ENCODE peak calls at places on chromosome 18, in eight cellular contexts. One of them, this sample, is unnamed.

GRCh38 chr18:70621710-70622109 is 332.9 kb downstream of the SOCS6 start:
- DNase-seq in A549: no peak
- DNase-seq in tibial nerve: no peak
- DNase-seq in sigmoid colon: no peak
- DNase-seq in IMR-90: no peak
- DNase-seq in ovary: no peak
- DNase-seq in transverse colon: no peak
- DNase-seq in thyroid gland: no peak
- DNase-seq in this sample: no peak

GRCh38 chr18:65753520-65753919 is 2.7 kb downstream of the CDH7 start:
- DNase-seq in ovary: no peak
- DNase-seq in tibial nerve: no peak
- DNase-seq in thyroid gland: no peak
- DNase-seq in sigmoid colon: no peak
- DNase-seq in A549: no peak
- DNase-seq in IMR-90: no peak
- DNase-seq in transverse colon: no peak
- DNase-seq in this sample: peak

GRCh38 chr18:57299931-57300330 is 52.4 kb upstream of the ST8SIA3 start:
- DNase-seq in tibial nerve: no peak
- DNase-seq in ovary: no peak
- DNase-seq in thyroid gland: no peak
- DNase-seq in IMR-90: no peak
- DNase-seq in sigmoid colon: no peak
- DNase-seq in transverse colon: no peak
- DNase-seq in A549: no peak
- DNase-seq in this sample: no peak

GRCh38 chr18:56743115-56743514 is 92.0 kb downstream of the WDR7 start:
- DNase-seq in tibial nerve: no peak
- DNase-seq in IMR-90: no peak
- DNase-seq in thyroid gland: no peak
- DNase-seq in A549: no peak
- DNase-seq in ovary: no peak
- DNase-seq in transverse colon: no peak
- DNase-seq in sigmoid colon: no peak
- DNase-seq in this sample: no peak

GRCh38 chr18:57276720-57277284 is 75.6 kb upstream of the ST8SIA3 start:
- DNase-seq in tibial nerve: no peak
- DNase-seq in sigmoid colon: no peak
- DNase-seq in A549: no peak
- DNase-seq in transverse colon: no peak
- DNase-seq in thyroid gland: no peak
- DNase-seq in IMR-90: no peak
- DNase-seq in ovary: no peak
- DNase-seq in this sample: no peak

GRCh38 chr18:7393080-7393479 is 162.2 kb downstream of the LRRC30 start:
- DNase-seq in sigmoid colon: no peak
- DNase-seq in ovary: no peak
- DNase-seq in tibial nerve: no peak
- DNase-seq in transverse colon: no peak
- DNase-seq in A549: no peak
- DNase-seq in thyroid gland: no peak
- DNase-seq in IMR-90: no peak
- DNase-seq in this sample: no peak

GRCh38 chr18:50558948-50559749 is 738 bp upstream of the MAPK4 start:
- DNase-seq in sigmoid colon: no peak
- DNase-seq in thyroid gland: peak
- DNase-seq in A549: no peak
- DNase-seq in ovary: no peak
- DNase-seq in transverse colon: no peak
- DNase-seq in IMR-90: no peak
- DNase-seq in tibial nerve: no peak
- DNase-seq in this sample: peak

GRCh38 chr18:22604986-22605421 is 187.3 kb upstream of the CTAGE1 start:
- DNase-seq in sigmoid colon: no peak
- DNase-seq in A549: no peak
- DNase-seq in IMR-90: no peak
- DNase-seq in ovary: no peak
- DNase-seq in thyroid gland: no peak
- DNase-seq in tibial nerve: no peak
- DNase-seq in transverse colon: no peak
- DNase-seq in this sample: no peak

GRCh38 chr18:79248495-79249078 is 147.1 kb upstream of the NFATC1 start:
- DNase-seq in transverse colon: no peak
- DNase-seq in thyroid gland: no peak
- DNase-seq in sigmoid colon: no peak
- DNase-seq in A549: no peak
- DNase-seq in tibial nerve: no peak
- DNase-seq in IMR-90: peak
- DNase-seq in ovary: no peak
- DNase-seq in this sample: no peak

GRCh38 chr18:45014047-45014501 is 333.4 kb downstream of the SETBP1 start:
- DNase-seq in ovary: no peak
- DNase-seq in IMR-90: peak
- DNase-seq in tibial nerve: no peak
- DNase-seq in thyroid gland: no peak
- DNase-seq in transverse colon: no peak
- DNase-seq in A549: peak
- DNase-seq in sigmoid colon: no peak
- DNase-seq in this sample: no peak

GRCh38 chr18:79580481-79581171 is 99.0 kb upstream of the CTDP1 start:
- DNase-seq in transverse colon: peak
- DNase-seq in sigmoid colon: peak
- DNase-seq in tibial nerve: peak
- DNase-seq in thyroid gland: no peak
- DNase-seq in IMR-90: no peak
- DNase-seq in A549: no peak
- DNase-seq in ovary: no peak
- DNase-seq in this sample: no peak

DNA sequence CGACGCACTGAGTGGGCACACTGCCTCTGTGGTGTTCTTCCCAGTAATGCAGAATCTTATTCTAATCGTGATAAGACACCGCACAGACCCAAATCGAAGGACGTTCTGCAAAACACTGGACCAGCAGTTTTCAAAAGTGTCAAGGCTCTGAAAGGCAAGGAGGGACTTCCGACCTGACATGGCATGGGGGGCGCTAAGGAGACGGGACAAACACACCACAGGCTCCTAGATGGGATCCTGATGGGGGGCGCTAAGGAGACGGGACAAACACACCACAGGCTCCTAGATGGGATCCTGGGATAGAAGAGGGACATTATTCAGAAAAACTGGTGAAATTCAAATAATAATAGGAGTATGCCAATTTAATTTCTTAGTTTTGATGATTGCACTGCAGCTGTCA is 191.4 kb downstream of the LDLRAD4 start:
- DNase-seq in tibial nerve: no peak
- DNase-seq in ovary: no peak
- DNase-seq in thyroid gland: no peak
- DNase-seq in sigmoid colon: no peak
- DNase-seq in IMR-90: no peak
- DNase-seq in transverse colon: no peak
- DNase-seq in A549: no peak
- DNase-seq in this sample: no peak
- H3K27ac ChIP-seq in tibial nerve: no peak
- H3K27ac ChIP-seq in ovary: no peak
- H3K27ac ChIP-seq in thyroid gland: no peak
- H3K27ac ChIP-seq in sigmoid colon: no peak
- H3K27ac ChIP-seq in IMR-90: no peak
- H3K27ac ChIP-seq in transverse colon: no peak
- H3K27ac ChIP-seq in A549: no peak
- H3K27ac ChIP-seq in this sample: no peak

GRCh38 chr18:59323931-59324622 is 5.6 kb upstream of the CPLX4 start:
- DNase-seq in sigmoid colon: no peak
- DNase-seq in thyroid gland: no peak
- DNase-seq in transverse colon: no peak
- DNase-seq in A549: no peak
- DNase-seq in IMR-90: peak
- DNase-seq in ovary: no peak
- DNase-seq in tibial nerve: no peak
- DNase-seq in this sample: no peak

GRCh38 chr18:59328683-59329082 is 10.2 kb upstream of the CPLX4 start:
- DNase-seq in ovary: no peak
- DNase-seq in tibial nerve: no peak
- DNase-seq in IMR-90: no peak
- DNase-seq in transverse colon: no peak
- DNase-seq in thyroid gland: no peak
- DNase-seq in sigmoid colon: no peak
- DNase-seq in A549: no peak
- DNase-seq in this sample: no peak

GRCh38 chr18:59324623-59324971 is 6.1 kb upstream of the CPLX4 start:
- DNase-seq in IMR-90: no peak
- DNase-seq in A549: no peak
- DNase-seq in thyroid gland: no peak
- DNase-seq in transverse colon: no peak
- DNase-seq in tibial nerve: no peak
- DNase-seq in sigmoid colon: no peak
- DNase-seq in ovary: no peak
- DNase-seq in this sample: no peak

DNA sequence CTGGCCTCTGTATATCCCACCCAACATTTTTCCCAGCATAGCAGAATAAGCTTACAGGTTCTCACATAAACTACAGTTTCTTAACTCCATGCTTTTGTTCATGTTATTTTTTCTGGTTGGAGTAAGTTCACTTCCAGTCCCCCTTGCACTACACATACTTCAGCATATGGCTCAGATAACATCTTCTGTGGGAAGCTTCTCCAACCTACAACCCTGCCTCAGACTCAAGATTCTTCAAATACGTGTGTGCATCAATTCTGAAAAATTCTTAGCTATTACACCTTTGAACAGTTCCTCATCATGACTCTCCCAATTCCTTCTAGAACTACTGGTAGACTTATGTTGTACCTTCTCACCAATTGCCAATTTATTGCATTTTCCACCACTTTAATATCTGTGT is 7.5 kb upstream of the CPLX4 start:
- DNase-seq in transverse colon: no peak
- DNase-seq in ovary: no peak
- DNase-seq in tibial nerve: no peak
- DNase-seq in A549: no peak
- DNase-seq in IMR-90: no peak
- DNase-seq in thyroid gland: no peak
- DNase-seq in sigmoid colon: no peak
- DNase-seq in this sample: no peak
- TF ChIP-seq POLR2A in transverse colon: no peak
- TF ChIP-seq POLR2A in ovary: no peak
- TF ChIP-seq POLR2A in tibial nerve: no peak
- TF ChIP-seq POLR2A in A549: no peak
- TF ChIP-seq POLR2A in IMR-90: no peak
- TF ChIP-seq POLR2A in thyroid gland: no peak
- TF ChIP-seq POLR2A in sigmoid colon: no peak
- TF ChIP-seq POLR2A in this sample: no peak

DNA sequence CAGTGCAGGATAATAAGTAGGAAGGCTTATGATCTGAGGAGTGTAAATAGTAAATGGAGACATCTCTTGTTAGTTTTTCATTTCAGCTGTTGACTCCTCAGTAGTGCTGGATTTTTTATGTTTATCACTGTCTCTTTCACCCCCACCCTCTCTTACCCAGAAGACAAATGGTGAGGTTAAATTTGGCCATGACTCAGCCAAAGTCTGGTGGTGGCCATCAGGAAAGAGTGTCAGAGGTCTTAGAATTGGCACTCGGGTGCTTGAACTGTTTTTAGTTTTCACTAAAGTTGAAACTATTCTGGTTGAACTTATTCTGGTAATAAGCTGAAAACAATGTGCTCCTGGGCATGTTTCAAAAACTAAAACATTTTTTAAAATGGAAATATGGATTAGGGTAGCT is 123.3 kb downstream of the FHOD3 start:
- DNase-seq in sigmoid colon: no peak
- DNase-seq in A549: no peak
- DNase-seq in thyroid gland: no peak
- DNase-seq in transverse colon: no peak
- DNase-seq in ovary: no peak
- DNase-seq in tibial nerve: no peak
- DNase-seq in IMR-90: no peak
- DNase-seq in this sample: no peak
- H3K27ac ChIP-seq in sigmoid colon: no peak
- H3K27ac ChIP-seq in A549: no peak
- H3K27ac ChIP-seq in thyroid gland: no peak
- H3K27ac ChIP-seq in transverse colon: no peak
- H3K27ac ChIP-seq in ovary: peak
- H3K27ac ChIP-seq in tibial nerve: no peak
- H3K27ac ChIP-seq in IMR-90: no peak
- H3K27ac ChIP-seq in this sample: no peak

GRCh38 chr18:49359732-49360444 is 100.6 kb downstream of the DYM start:
- DNase-seq in tibial nerve: no peak
- DNase-seq in ovary: no peak
- DNase-seq in A549: no peak
- DNase-seq in sigmoid colon: no peak
- DNase-seq in IMR-90: peak
- DNase-seq in thyroid gland: no peak
- DNase-seq in transverse colon: no peak
- DNase-seq in this sample: no peak
- TF ChIP-seq POLR2A in tibial nerve: no peak
- TF ChIP-seq POLR2A in ovary: no peak
- TF ChIP-seq POLR2A in A549: no peak
- TF ChIP-seq POLR2A in sigmoid colon: no peak
- TF ChIP-seq POLR2A in IMR-90: no peak
- TF ChIP-seq POLR2A in thyroid gland: no peak
- TF ChIP-seq POLR2A in transverse colon: no peak
- TF ChIP-seq POLR2A in this sample: no peak

GRCh38 chr18:77052297-77052645 is 80.3 kb downstream of the MBP start:
- DNase-seq in ovary: no peak
- DNase-seq in tibial nerve: no peak
- DNase-seq in thyroid gland: no peak
- DNase-seq in IMR-90: no peak
- DNase-seq in transverse colon: no peak
- DNase-seq in sigmoid colon: no peak
- DNase-seq in A549: no peak
- DNase-seq in this sample: no peak
- H3K27ac ChIP-seq in ovary: no peak
- H3K27ac ChIP-seq in tibial nerve: peak
- H3K27ac ChIP-seq in thyroid gland: no peak
- H3K27ac ChIP-seq in IMR-90: no peak
- H3K27ac ChIP-seq in transverse colon: peak
- H3K27ac ChIP-seq in sigmoid colon: peak
- H3K27ac ChIP-seq in A549: no peak
- H3K27ac ChIP-seq in this sample: no peak

GRCh38 chr18:55713707-55714106 is 125.7 kb upstream of the TCF4 start:
- DNase-seq in A549: no peak
- DNase-seq in ovary: no peak
- DNase-seq in tibial nerve: no peak
- DNase-seq in sigmoid colon: no peak
- DNase-seq in transverse colon: no peak
- DNase-seq in IMR-90: no peak
- DNase-seq in thyroid gland: no peak
- DNase-seq in this sample: no peak
- TF ChIP-seq POLR2A in A549: no peak
- TF ChIP-seq POLR2A in ovary: no peak
- TF ChIP-seq POLR2A in tibial nerve: no peak
- TF ChIP-seq POLR2A in sigmoid colon: no peak
- TF ChIP-seq POLR2A in transverse colon: no peak
- TF ChIP-seq POLR2A in IMR-90: no peak
- TF ChIP-seq POLR2A in thyroid gland: no peak
- TF ChIP-seq POLR2A in this sample: no peak

GRCh38 chr18:3615374-3615773 is 165.4 kb downstream of the TGIF1 start:
- DNase-seq in IMR-90: no peak
- DNase-seq in transverse colon: no peak
- DNase-seq in tibial nerve: no peak
- DNase-seq in ovary: no peak
- DNase-seq in A549: no peak
- DNase-seq in sigmoid colon: peak
- DNase-seq in thyroid gland: no peak
- DNase-seq in this sample: no peak
- H3K27ac ChIP-seq in IMR-90: no peak
- H3K27ac ChIP-seq in transverse colon: no peak
- H3K27ac ChIP-seq in tibial nerve: no peak
- H3K27ac ChIP-seq in ovary: no peak
- H3K27ac ChIP-seq in A549: peak
- H3K27ac ChIP-seq in sigmoid colon: no peak
- H3K27ac ChIP-seq in thyroid gland: no peak
- H3K27ac ChIP-seq in this sample: no peak